ENCODE peak calls at places on chromosomes 12 and 14, in nine cellular contexts. One of them, this sample, is unnamed.

GRCh38 chr12:122184522-122184921 is 1.6 kb downstream of the LRRC43 start:
- DNase-seq in activated CD4-positive, alpha-beta T cell treated with anti-CD3 and anti-CD28 coated beads, Interleukin-2, amount 50 U/mL, for 24 hours: no peak
- DNase-seq in ELF-1: no peak
- DNase-seq in CD4-positive, CD25-positive, alpha-beta regulatory T cell: no peak
- DNase-seq in NCI-H1694 treated with DMSO at 0.1 percent for 48 hours: no peak
- DNase-seq in heart left ventricle: no peak
- DNase-seq in breast epithelium: no peak
- DNase-seq in activated B cell treated with CpG ODN at 0.5 μM for 24 hours: no peak
- DNase-seq in omental fat pad: no peak
- DNase-seq in this sample: no peak

GRCh38 chr14:54565236-54566151 is 1.4 kb upstream of the SAMD4A start:
- DNase-seq in omental fat pad: peak
- DNase-seq in ELF-1: peak
- DNase-seq in activated B cell treated with CpG ODN at 0.5 μM for 24 hours: peak
- DNase-seq in NCI-H1694 treated with DMSO at 0.1 percent for 48 hours: peak
- DNase-seq in heart left ventricle: peak
- DNase-seq in breast epithelium: peak
- DNase-seq in CD4-positive, CD25-positive, alpha-beta regulatory T cell: peak
- DNase-seq in activated CD4-positive, alpha-beta T cell treated with anti-CD3 and anti-CD28 coated beads, Interleukin-2, amount 50 U/mL, for 24 hours: peak
- DNase-seq in this sample: peak

GRCh38 chr14:83217492-83217891 is 1683.8 kb upstream of the SEL1L start:
- DNase-seq in CD4-positive, CD25-positive, alpha-beta regulatory T cell: no peak
- DNase-seq in breast epithelium: no peak
- DNase-seq in heart left ventricle: no peak
- DNase-seq in activated B cell treated with CpG ODN at 0.5 μM for 24 hours: no peak
- DNase-seq in ELF-1: no peak
- DNase-seq in NCI-H1694 treated with DMSO at 0.1 percent for 48 hours: no peak
- DNase-seq in activated CD4-positive, alpha-beta T cell treated with anti-CD3 and anti-CD28 coated beads, Interleukin-2, amount 50 U/mL, for 24 hours: no peak
- DNase-seq in omental fat pad: no peak
- DNase-seq in this sample: no peak

GRCh38 chr14:41389355-41389754 is 217.3 kb upstream of the LRFN5 start:
- DNase-seq in heart left ventricle: no peak
- DNase-seq in breast epithelium: no peak
- DNase-seq in omental fat pad: no peak
- DNase-seq in activated CD4-positive, alpha-beta T cell treated with anti-CD3 and anti-CD28 coated beads, Interleukin-2, amount 50 U/mL, for 24 hours: no peak
- DNase-seq in ELF-1: no peak
- DNase-seq in NCI-H1694 treated with DMSO at 0.1 percent for 48 hours: no peak
- DNase-seq in CD4-positive, CD25-positive, alpha-beta regulatory T cell: no peak
- DNase-seq in activated B cell treated with CpG ODN at 0.5 μM for 24 hours: no peak
- DNase-seq in this sample: no peak

GRCh38 chr14:23445773-23446172 is 10.3 kb upstream of the MYH7 start:
- DNase-seq in heart left ventricle: no peak
- DNase-seq in breast epithelium: no peak
- DNase-seq in omental fat pad: no peak
- DNase-seq in CD4-positive, CD25-positive, alpha-beta regulatory T cell: no peak
- DNase-seq in ELF-1: no peak
- DNase-seq in NCI-H1694 treated with DMSO at 0.1 percent for 48 hours: peak
- DNase-seq in activated B cell treated with CpG ODN at 0.5 μM for 24 hours: no peak
- DNase-seq in activated CD4-positive, alpha-beta T cell treated with anti-CD3 and anti-CD28 coated beads, Interleukin-2, amount 50 U/mL, for 24 hours: no peak
- DNase-seq in this sample: no peak

GRCh38 chr12:127355061-127355820 is 911.7 kb upstream of the TMEM132C start:
- DNase-seq in CD4-positive, CD25-positive, alpha-beta regulatory T cell: no peak
- DNase-seq in ELF-1: peak
- DNase-seq in omental fat pad: no peak
- DNase-seq in activated B cell treated with CpG ODN at 0.5 μM for 24 hours: no peak
- DNase-seq in activated CD4-positive, alpha-beta T cell treated with anti-CD3 and anti-CD28 coated beads, Interleukin-2, amount 50 U/mL, for 24 hours: no peak
- DNase-seq in NCI-H1694 treated with DMSO at 0.1 percent for 48 hours: no peak
- DNase-seq in breast epithelium: no peak
- DNase-seq in heart left ventricle: no peak
- DNase-seq in this sample: no peak

GRCh38 chr14:68977741-68978549 is 1.2 kb downstream of the ACTN1 start:
- DNase-seq in activated CD4-positive, alpha-beta T cell treated with anti-CD3 and anti-CD28 coated beads, Interleukin-2, amount 50 U/mL, for 24 hours: no peak
- DNase-seq in omental fat pad: peak
- DNase-seq in breast epithelium: peak
- DNase-seq in NCI-H1694 treated with DMSO at 0.1 percent for 48 hours: no peak
- DNase-seq in activated B cell treated with CpG ODN at 0.5 μM for 24 hours: peak
- DNase-seq in heart left ventricle: peak
- DNase-seq in ELF-1: peak
- DNase-seq in CD4-positive, CD25-positive, alpha-beta regulatory T cell: peak
- DNase-seq in this sample: peak

GRCh38 chr12:32836710-32837109 is 59.9 kb downstream of the PKP2 start:
- DNase-seq in activated CD4-positive, alpha-beta T cell treated with anti-CD3 and anti-CD28 coated beads, Interleukin-2, amount 50 U/mL, for 24 hours: no peak
- DNase-seq in NCI-H1694 treated with DMSO at 0.1 percent for 48 hours: no peak
- DNase-seq in activated B cell treated with CpG ODN at 0.5 μM for 24 hours: no peak
- DNase-seq in heart left ventricle: no peak
- DNase-seq in breast epithelium: no peak
- DNase-seq in omental fat pad: no peak
- DNase-seq in ELF-1: no peak
- DNase-seq in CD4-positive, CD25-positive, alpha-beta regulatory T cell: no peak
- DNase-seq in this sample: no peak

GRCh38 chr12:107368586-107368985 is 275.2 kb upstream of the CRY1 start:
- DNase-seq in breast epithelium: no peak
- DNase-seq in NCI-H1694 treated with DMSO at 0.1 percent for 48 hours: no peak
- DNase-seq in activated CD4-positive, alpha-beta T cell treated with anti-CD3 and anti-CD28 coated beads, Interleukin-2, amount 50 U/mL, for 24 hours: peak
- DNase-seq in ELF-1: no peak
- DNase-seq in omental fat pad: no peak
- DNase-seq in CD4-positive, CD25-positive, alpha-beta regulatory T cell: peak
- DNase-seq in heart left ventricle: no peak
- DNase-seq in activated B cell treated with CpG ODN at 0.5 μM for 24 hours: no peak
- DNase-seq in this sample: no peak

This sample was measured in naive thymus-derived CD4-positive, alpha-beta T cell.